ENCODE peak calls at places on chromosomes 1 and 21, in eight cellular contexts. One of them, this sample, is unnamed.

GRCh38 chr1:150072959-150073358 is 5.4 kb downstream of the VPS45 start:
- DNase-seq in upper lobe of left lung: no peak
- DNase-seq in spleen: no peak
- DNase-seq in transverse colon: no peak
- DNase-seq in K562: no peak
- DNase-seq in stomach: no peak
- DNase-seq in prostate gland: no peak
- DNase-seq in sigmoid colon: no peak
- DNase-seq in this sample: no peak

GRCh38 chr1:10873189-10873588 is 76.7 kb upstream of the CASZ1 start:
- DNase-seq in upper lobe of left lung: no peak
- DNase-seq in spleen: no peak
- DNase-seq in transverse colon: no peak
- DNase-seq in K562: peak
- DNase-seq in stomach: no peak
- DNase-seq in prostate gland: no peak
- DNase-seq in sigmoid colon: no peak
- DNase-seq in this sample: no peak

GRCh38 chr1:117346206-117346928 is 20.9 kb upstream of the MAN1A2 start:
- DNase-seq in upper lobe of left lung: no peak
- DNase-seq in spleen: no peak
- DNase-seq in transverse colon: no peak
- DNase-seq in K562: no peak
- DNase-seq in stomach: no peak
- DNase-seq in prostate gland: no peak
- DNase-seq in sigmoid colon: no peak
- DNase-seq in this sample: no peak

GRCh38 chr1:170530972-170531757 is 801 bp upstream of the GORAB start:
- DNase-seq in upper lobe of left lung: peak
- DNase-seq in spleen: peak
- DNase-seq in transverse colon: peak
- DNase-seq in K562: peak
- DNase-seq in stomach: no peak
- DNase-seq in prostate gland: no peak
- DNase-seq in sigmoid colon: no peak
- DNase-seq in this sample: no peak

GRCh38 chr1:64539279-64539678 is 69.3 kb downstream of the CACHD1 start:
- DNase-seq in upper lobe of left lung: no peak
- DNase-seq in spleen: no peak
- DNase-seq in transverse colon: no peak
- DNase-seq in K562: no peak
- DNase-seq in stomach: no peak
- DNase-seq in prostate gland: no peak
- DNase-seq in sigmoid colon: no peak
- DNase-seq in this sample: no peak

GRCh38 chr1:193581338-193581737 is 394.9 kb upstream of the B3GALT2 start:
- DNase-seq in upper lobe of left lung: no peak
- DNase-seq in spleen: no peak
- DNase-seq in transverse colon: no peak
- DNase-seq in K562: no peak
- DNase-seq in stomach: no peak
- DNase-seq in prostate gland: no peak
- DNase-seq in sigmoid colon: no peak
- DNase-seq in this sample: no peak

GRCh38 chr1:86356247-86356646 is 39.9 kb downstream of the ODF2L start:
- DNase-seq in upper lobe of left lung: peak
- DNase-seq in spleen: no peak
- DNase-seq in transverse colon: no peak
- DNase-seq in K562: peak
- DNase-seq in stomach: no peak
- DNase-seq in prostate gland: no peak
- DNase-seq in sigmoid colon: no peak
- DNase-seq in this sample: no peak

GRCh38 chr21:36075171-36075570 is 5.3 kb downstream of the CBR1 start:
- DNase-seq in upper lobe of left lung: no peak
- DNase-seq in spleen: no peak
- DNase-seq in transverse colon: no peak
- DNase-seq in K562: no peak
- DNase-seq in stomach: no peak
- DNase-seq in prostate gland: peak
- DNase-seq in sigmoid colon: no peak
- DNase-seq in this sample: no peak

GRCh38 chr1:151311589-151312331 is 15.5 kb downstream of the PI4KB start:
- DNase-seq in upper lobe of left lung: no peak
- DNase-seq in spleen: no peak
- DNase-seq in transverse colon: peak
- DNase-seq in K562: peak
- DNase-seq in stomach: peak
- DNase-seq in prostate gland: peak
- DNase-seq in sigmoid colon: peak
- DNase-seq in this sample: no peak

GRCh38 chr1:119651133-119651532 is 3.1 kb upstream of the ZNF697 start:
- DNase-seq in upper lobe of left lung: no peak
- DNase-seq in spleen: no peak
- DNase-seq in transverse colon: no peak
- DNase-seq in K562: no peak
- DNase-seq in stomach: no peak
- DNase-seq in prostate gland: no peak
- DNase-seq in sigmoid colon: no peak
- DNase-seq in this sample: no peak

GRCh38 chr1:212301570-212301969 is 16.4 kb downstream of the PPP2R5A start:
- DNase-seq in upper lobe of left lung: no peak
- DNase-seq in spleen: no peak
- DNase-seq in transverse colon: no peak
- DNase-seq in K562: no peak
- DNase-seq in stomach: no peak
- DNase-seq in prostate gland: no peak
- DNase-seq in sigmoid colon: no peak
- DNase-seq in this sample: no peak

GRCh38 chr1:225777058-225777582 is 506 bp upstream of the SRP9 start:
- DNase-seq in upper lobe of left lung: no peak
- DNase-seq in spleen: no peak
- DNase-seq in transverse colon: peak
- DNase-seq in K562: no peak
- DNase-seq in stomach: no peak
- DNase-seq in prostate gland: no peak
- DNase-seq in sigmoid colon: no peak
- DNase-seq in this sample: no peak

DNA sequence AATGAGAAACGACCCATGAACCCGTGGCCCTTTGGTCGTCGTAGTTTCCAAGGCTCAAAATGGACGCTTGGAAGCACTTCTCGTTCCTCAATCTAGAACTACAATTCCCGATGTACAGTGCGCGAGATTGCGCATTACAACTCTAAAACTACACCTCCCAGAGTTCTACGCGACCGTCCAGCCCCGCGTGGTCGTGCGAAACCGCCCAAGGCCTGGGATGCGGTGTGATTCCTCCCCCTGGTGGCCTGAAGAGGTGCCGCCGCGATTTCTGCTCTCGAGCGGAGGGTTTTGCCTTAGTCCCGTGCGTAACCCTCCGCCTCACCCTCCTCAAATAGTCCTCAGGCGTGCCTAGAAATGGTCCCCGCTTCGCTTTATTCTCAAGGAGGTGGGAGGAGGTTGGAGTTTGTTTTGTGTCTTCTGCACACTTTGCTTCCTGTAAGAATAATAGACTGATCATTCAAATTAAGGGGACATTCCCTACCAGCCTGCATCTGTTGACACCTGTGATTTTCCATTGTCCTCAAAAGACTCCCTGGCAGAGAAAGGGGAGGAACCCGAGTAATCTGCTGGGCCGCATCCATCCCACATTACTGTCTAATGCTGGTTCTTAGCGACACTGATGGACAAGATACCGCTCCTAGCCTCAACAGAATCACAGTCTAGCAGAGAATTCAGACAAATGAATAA is 355 bp upstream of the PAFAH2 start:
- DNase-seq in upper lobe of left lung: peak
- DNase-seq in spleen: peak
- DNase-seq in transverse colon: peak
- DNase-seq in K562: peak
- DNase-seq in stomach: peak
- DNase-seq in prostate gland: peak
- DNase-seq in sigmoid colon: peak
- DNase-seq in this sample: peak
- TF ChIP-seq POLR2AphosphoS5 in upper lobe of left lung: peak
- TF ChIP-seq POLR2AphosphoS5 in spleen: peak
- TF ChIP-seq POLR2AphosphoS5 in transverse colon: peak
- TF ChIP-seq POLR2AphosphoS5 in K562: peak
- TF ChIP-seq POLR2AphosphoS5 in stomach: peak
- TF ChIP-seq POLR2AphosphoS5 in prostate gland: peak
- TF ChIP-seq POLR2AphosphoS5 in sigmoid colon: peak
- TF ChIP-seq POLR2AphosphoS5 in this sample: no peak

GRCh38 chr1:153630384-153630783 is 2.1 kb downstream of the S100A1 start:
- DNase-seq in upper lobe of left lung: no peak
- DNase-seq in spleen: no peak
- DNase-seq in transverse colon: no peak
- DNase-seq in K562: no peak
- DNase-seq in stomach: no peak
- DNase-seq in prostate gland: no peak
- DNase-seq in sigmoid colon: no peak
- DNase-seq in this sample: no peak

GRCh38 chr1:153635872-153636271 is 2.0 kb downstream of the CHTOP start:
- DNase-seq in upper lobe of left lung: no peak
- DNase-seq in spleen: no peak
- DNase-seq in transverse colon: no peak
- DNase-seq in K562: no peak
- DNase-seq in stomach: no peak
- DNase-seq in prostate gland: no peak
- DNase-seq in sigmoid colon: no peak
- DNase-seq in this sample: no peak

GRCh38 chr1:153633747-153634665 is at the start of gene CHTOP:
- DNase-seq in upper lobe of left lung: peak
- DNase-seq in spleen: peak
- DNase-seq in transverse colon: peak
- DNase-seq in K562: peak
- DNase-seq in stomach: peak
- DNase-seq in prostate gland: peak
- DNase-seq in sigmoid colon: peak
- DNase-seq in this sample: peak

GRCh38 chr1:153631047-153632022 is 2.5 kb upstream of the CHTOP start:
- DNase-seq in upper lobe of left lung: no peak
- DNase-seq in spleen: no peak
- DNase-seq in transverse colon: no peak
- DNase-seq in K562: no peak
- DNase-seq in stomach: no peak
- DNase-seq in prostate gland: no peak
- DNase-seq in sigmoid colon: no peak
- DNase-seq in this sample: no peak

DNA sequence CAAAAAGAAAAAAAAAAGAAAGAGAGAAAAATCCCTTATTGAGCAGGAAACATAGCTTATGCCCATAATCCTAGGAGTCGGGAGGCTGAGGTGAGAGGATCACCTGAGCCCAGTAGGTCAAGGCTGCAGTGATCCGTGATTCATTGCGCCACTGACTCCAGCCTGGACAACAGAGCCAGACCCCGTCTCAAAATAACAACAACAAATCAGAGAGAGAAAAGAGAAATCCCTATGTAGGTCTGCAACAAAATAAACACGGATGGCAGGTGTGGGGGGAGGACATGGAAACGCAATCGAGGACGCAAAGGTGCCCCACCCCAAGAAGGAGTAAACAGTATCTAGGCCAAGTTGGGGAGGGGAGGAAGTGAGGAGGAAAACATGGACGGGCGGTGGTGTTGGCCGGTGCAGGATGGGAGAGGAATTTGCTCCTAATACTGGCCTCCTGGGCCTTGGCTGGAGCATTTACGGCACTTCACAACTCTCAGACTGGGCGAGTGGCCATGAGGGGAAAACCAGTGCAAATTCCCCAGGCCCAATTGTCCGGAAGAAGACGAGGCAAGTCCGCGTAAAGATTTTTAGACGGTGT is 612 bp upstream of the CHTOP start:
- DNase-seq in upper lobe of left lung: no peak
- DNase-seq in spleen: no peak
- DNase-seq in transverse colon: peak
- DNase-seq in K562: peak
- DNase-seq in stomach: peak
- DNase-seq in prostate gland: no peak
- DNase-seq in sigmoid colon: no peak
- DNase-seq in this sample: no peak
- TF ChIP-seq POLR2A in upper lobe of left lung: no peak
- TF ChIP-seq POLR2A in spleen: no peak
- TF ChIP-seq POLR2A in transverse colon: no peak
- TF ChIP-seq POLR2A in K562: no peak
- TF ChIP-seq POLR2A in stomach: no peak
- TF ChIP-seq POLR2A in prostate gland: no peak
- TF ChIP-seq POLR2A in sigmoid colon: no peak
- TF ChIP-seq POLR2A in this sample: no peak

DNA sequence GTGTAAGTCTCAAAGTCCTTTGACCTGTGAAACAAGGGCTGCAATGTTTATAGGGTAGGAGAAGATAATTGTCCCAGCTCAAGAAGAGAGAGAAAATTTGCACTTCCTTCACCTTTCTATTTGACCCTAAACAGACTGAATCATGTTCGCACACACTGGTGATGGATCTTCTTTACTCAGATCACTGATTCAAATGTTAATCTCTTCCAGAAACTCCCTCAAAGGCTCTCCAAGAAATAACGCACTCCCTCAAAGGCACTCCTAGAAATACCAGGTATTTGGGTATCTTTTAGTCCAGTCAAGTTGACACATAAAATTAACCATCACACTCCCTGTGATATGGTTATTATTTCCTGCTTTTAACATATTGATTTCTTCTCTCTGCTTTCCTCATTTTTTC is 30.5 kb upstream of the PTGS2 start:
- DNase-seq in upper lobe of left lung: no peak
- DNase-seq in spleen: no peak
- DNase-seq in transverse colon: no peak
- DNase-seq in K562: no peak
- DNase-seq in stomach: no peak
- DNase-seq in prostate gland: no peak
- DNase-seq in sigmoid colon: no peak
- DNase-seq in this sample: no peak
- TF ChIP-seq POLR2AphosphoS5 in upper lobe of left lung: no peak
- TF ChIP-seq POLR2AphosphoS5 in spleen: no peak
- TF ChIP-seq POLR2AphosphoS5 in transverse colon: no peak
- TF ChIP-seq POLR2AphosphoS5 in K562: no peak
- TF ChIP-seq POLR2AphosphoS5 in stomach: no peak
- TF ChIP-seq POLR2AphosphoS5 in prostate gland: no peak
- TF ChIP-seq POLR2AphosphoS5 in sigmoid colon: no peak
- TF ChIP-seq POLR2AphosphoS5 in this sample: no peak

DNA sequence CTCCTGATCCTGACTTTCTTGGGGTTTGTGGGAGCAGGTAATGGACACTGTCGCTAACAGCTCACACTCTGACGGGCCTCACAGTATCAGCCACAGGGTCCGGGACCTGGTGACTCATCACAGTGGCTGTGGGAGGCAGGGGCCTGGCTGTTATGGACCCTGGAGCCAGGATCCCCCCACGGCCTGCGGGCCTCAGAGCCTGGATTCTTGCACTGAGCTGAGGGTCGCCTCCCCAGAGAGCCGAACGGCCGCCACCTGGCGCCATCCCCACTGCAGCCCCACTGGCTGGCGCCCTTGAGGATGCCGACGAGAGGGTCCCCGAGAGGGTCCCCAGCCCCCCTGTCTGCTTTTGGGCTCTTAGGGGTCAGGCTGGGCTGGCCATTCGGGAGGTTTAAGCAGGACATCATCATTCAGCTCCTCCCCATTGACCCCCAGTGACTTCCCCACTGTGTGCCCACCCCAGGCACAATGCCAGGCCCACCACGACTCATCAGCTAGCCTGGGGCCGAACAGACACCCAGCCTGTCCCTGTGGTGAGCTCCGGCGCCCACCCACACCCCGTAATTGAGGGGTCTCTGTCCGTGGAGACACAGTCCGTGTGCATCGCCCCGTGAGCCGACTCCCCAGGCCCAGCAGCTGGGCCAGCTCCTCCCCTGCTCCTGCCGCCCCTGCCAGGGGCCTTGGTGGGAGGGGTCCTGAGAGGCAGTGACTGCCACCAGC is 30.8 kb upstream of the TRAPPC10 start:
- DNase-seq in upper lobe of left lung: no peak
- DNase-seq in spleen: no peak
- DNase-seq in transverse colon: no peak
- DNase-seq in K562: no peak
- DNase-seq in stomach: no peak
- DNase-seq in prostate gland: no peak
- DNase-seq in sigmoid colon: no peak
- DNase-seq in this sample: no peak
- TF ChIP-seq POLR2A in upper lobe of left lung: no peak
- TF ChIP-seq POLR2A in spleen: no peak
- TF ChIP-seq POLR2A in transverse colon: no peak
- TF ChIP-seq POLR2A in K562: no peak
- TF ChIP-seq POLR2A in stomach: no peak
- TF ChIP-seq POLR2A in prostate gland: no peak
- TF ChIP-seq POLR2A in sigmoid colon: no peak
- TF ChIP-seq POLR2A in this sample: no peak

This sample was measured in GM12892.